ENCODE peak calls at places on chromosomes 2 and 18, in four cellular contexts. U is pancreas; J is AG04449; H is CD8-positive, alpha-beta T cell. T is an unnamed sample.

GRCh38 chr2:85936421-85937068 is 47.8 kb upstream of the ST3GAL5 start:
- DNase-seq in H (no peak), U (no peak), J (no peak), T (no peak)

GRCh38 chr2:158907926-158908462 is 60.4 kb upstream of the TANC1 start:
- DNase-seq in U (no peak), H (no peak), J (no peak), T (no peak)

GRCh38 chr2:68251855-68252406 is 401 bp downstream of the PPP3R1 start:
- DNase-seq in H (peak), J (no peak), U (peak), T (no peak)

GRCh38 chr2:217216316-217216715 is 356.5 kb upstream of the TNP1 start:
- DNase-seq in J (no peak), U (no peak), H (no peak), T (no peak)

GRCh38 chr2:56240210-56240609 is 56.4 kb downstream of the CCDC85A start:
- DNase-seq in H (no peak), J (no peak), U (no peak), T (no peak)

GRCh38 chr2:239727776-239728600 is 297.2 kb downstream of the NDUFA10 start:
- DNase-seq in H (no peak), J (no peak), U (no peak), T (no peak)

GRCh38 chr18:54117853-54118773 is 106.4 kb downstream of the MBD2 start:
- DNase-seq in J (no peak), U (peak), H (no peak), T (no peak)

GRCh38 chr2:98013407-98014042 is 17.8 kb upstream of the TMEM131 start:
- DNase-seq in J (no peak), H (no peak), U (no peak), T (no peak)

GRCh38 chr2:238657132-238658053 is 190.5 kb upstream of the TWIST2 start:
- DNase-seq in H (no peak), U (no peak), J (no peak), T (no peak)

GRCh38 chr2:178756843-178757242 is 50.4 kb downstream of the TTN start:
- DNase-seq in U (no peak), H (no peak), J (no peak), T (no peak)

GRCh38 chr2:180622122-180622918 is 358.1 kb upstream of the UBE2E3 start:
- DNase-seq in U (no peak), J (no peak), H (no peak), T (peak)

GRCh38 chr18:46470714-46471113 is 186.3 kb downstream of the LOXHD1 start:
- DNase-seq in H (no peak), U (no peak), J (no peak), T (no peak)

GRCh38 chr2:6412533-6413085 is 453.1 kb downstream of the CMPK2 start:
- DNase-seq in J (no peak), U (no peak), H (no peak), T (no peak)

GRCh38 chr2:233456111-233456510 is 101.8 kb downstream of the DGKD start:
- DNase-seq in H (no peak), J (no peak), U (no peak), T (no peak)

GRCh38 chr2:69980408-69980807 is 19.0 kb upstream of the ASPRV1 start:
- DNase-seq in H (no peak), U (no peak), J (no peak), T (peak)

GRCh38 chr2:27033253-27033852 is 588 bp downstream of the TMEM214 start:
- DNase-seq in J (no peak), U (no peak), H (no peak), T (no peak)

GRCh38 chr18:21664069-21664468 is 40.5 kb downstream of the ABHD3 start:
- DNase-seq in U (no peak), H (no peak), J (no peak), T (peak)

GRCh38 chr2:188629890-188630483 is 338.3 kb downstream of the GULP1 start:
- DNase-seq in H (no peak), J (no peak), U (no peak), T (no peak)

GRCh38 chr2:134927195-134927594 is 8.6 kb downstream of the CCNT2 start:
- DNase-seq in J (no peak), H (no peak), U (no peak), T (no peak)

GRCh38 chr2:37711831-37712230 is 40.4 kb upstream of the CDC42EP3 start:
- DNase-seq in J (peak), U (no peak), H (no peak), T (no peak)

GRCh38 chr2:234958746-234959395 is 7.1 kb downstream of the SH3BP4 start:
- DNase-seq in H (no peak), J (no peak), U (no peak), T (no peak)

GRCh38 chr18:57057890-57058289 is 89.0 kb upstream of the BOD1L2 start:
- DNase-seq in J (no peak), H (no peak), U (no peak), T (no peak)

GRCh38 chr2:105655244-105655643 is 89.5 kb upstream of the NCK2 start:
- DNase-seq in U (no peak), J (no peak), H (no peak), T (no peak)

GRCh38 chr2:72109904-72110303 is 37.8 kb downstream of the CYP26B1 start:
- DNase-seq in U (no peak), J (no peak), H (no peak), T (no peak)

GRCh38 chr18:53416985-53417384 is 807.5 kb downstream of the MBD2 start:
- DNase-seq in J (peak), H (no peak), U (no peak), T (no peak)

GRCh38 chr2:29309090-29310054 is 194.2 kb downstream of the CLIP4 start:
- DNase-seq in U (peak), H (no peak), J (no peak), T (peak)

GRCh38 chr2:27737676-27738348 is 33.7 kb upstream of the MRPL33 start:
- DNase-seq in J (peak), U (no peak), H (no peak), T (no peak)

GRCh38 chr2:216059233-216059834 is 22.3 kb downstream of the PECR start:
- DNase-seq in H (no peak), J (no peak), U (no peak), T (no peak)
- TF ChIP-seq CTCF in H (peak), J (no peak), U (no peak), T (no peak)

GRCh38 chr18:22913861-22914260 is 19.3 kb upstream of the RBBP8 start:
- DNase-seq in U (peak), H (no peak), J (no peak), T (peak)
- H3K4me3 ChIP-seq in U (peak), H (no peak), J (no peak), T (no peak)

DNA sequence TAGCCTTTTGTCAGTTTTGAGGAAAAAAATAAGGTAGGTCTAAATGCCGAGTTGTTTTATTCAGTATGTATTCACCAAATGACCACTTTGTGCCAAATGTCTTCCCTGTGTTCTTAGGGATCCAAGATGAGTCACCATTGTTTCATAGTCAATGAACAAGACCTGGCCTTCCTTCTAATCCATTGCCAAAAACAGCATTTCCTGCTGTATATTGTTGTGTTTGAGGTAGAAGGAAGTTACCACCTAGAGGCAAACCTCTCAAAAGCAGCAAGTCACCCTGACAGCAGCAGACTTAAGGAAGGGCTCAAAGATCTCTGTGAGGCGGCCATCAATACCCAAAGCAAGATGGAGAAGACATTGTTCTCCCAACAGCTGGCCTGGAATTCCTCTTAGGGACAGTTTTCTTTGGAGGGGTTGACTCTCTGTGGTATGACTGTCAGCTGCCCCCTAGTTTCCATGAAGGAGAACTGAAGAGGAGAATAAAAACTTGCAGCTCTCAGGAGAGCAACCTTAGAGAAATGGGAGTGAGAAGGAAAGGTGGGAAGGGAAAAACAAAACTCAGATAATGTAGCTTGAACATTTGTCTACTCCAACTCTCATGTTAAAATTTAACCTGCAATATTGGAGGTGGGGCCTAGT is 328.3 kb downstream of the LRATD1 start:
- DNase-seq in H (no peak), J (no peak), U (no peak), T (no peak)
- TF ChIP-seq CTCF in H (no peak), J (no peak), U (no peak), T (no peak)

GRCh38 chr2:96138146-96139145 is at the start of gene ASTL:
- DNase-seq in H (peak), J (no peak), U (peak), T (peak)
- H3K4me3 ChIP-seq in H (no peak), J (no peak), U (peak), T (peak)

GRCh38 chr2:168740788-168741187 is 61.6 kb upstream of the NOSTRIN start:
- DNase-seq in J (no peak), U (no peak), H (no peak), T (no peak)
- TF ChIP-seq CTCF in J (no peak), U (no peak), H (no peak), T (no peak)

GRCh38 chr2:200185575-200186103 is 120.9 kb upstream of the SPATS2L start:
- DNase-seq in J (no peak), U (no peak), H (no peak), T (no peak)

GRCh38 chr2:200188851-200189250 is 117.6 kb upstream of the SPATS2L start:
- DNase-seq in H (no peak), U (no peak), J (no peak), T (no peak)

GRCh38 chr2:200181732-200182131 is 124.8 kb upstream of the SPATS2L start:
- DNase-seq in U (no peak), H (no peak), J (no peak), T (no peak)

GRCh38 chr2:200180943-200181342 is 125.5 kb upstream of the SPATS2L start:
- DNase-seq in J (no peak), H (no peak), U (no peak), T (no peak)

DNA sequence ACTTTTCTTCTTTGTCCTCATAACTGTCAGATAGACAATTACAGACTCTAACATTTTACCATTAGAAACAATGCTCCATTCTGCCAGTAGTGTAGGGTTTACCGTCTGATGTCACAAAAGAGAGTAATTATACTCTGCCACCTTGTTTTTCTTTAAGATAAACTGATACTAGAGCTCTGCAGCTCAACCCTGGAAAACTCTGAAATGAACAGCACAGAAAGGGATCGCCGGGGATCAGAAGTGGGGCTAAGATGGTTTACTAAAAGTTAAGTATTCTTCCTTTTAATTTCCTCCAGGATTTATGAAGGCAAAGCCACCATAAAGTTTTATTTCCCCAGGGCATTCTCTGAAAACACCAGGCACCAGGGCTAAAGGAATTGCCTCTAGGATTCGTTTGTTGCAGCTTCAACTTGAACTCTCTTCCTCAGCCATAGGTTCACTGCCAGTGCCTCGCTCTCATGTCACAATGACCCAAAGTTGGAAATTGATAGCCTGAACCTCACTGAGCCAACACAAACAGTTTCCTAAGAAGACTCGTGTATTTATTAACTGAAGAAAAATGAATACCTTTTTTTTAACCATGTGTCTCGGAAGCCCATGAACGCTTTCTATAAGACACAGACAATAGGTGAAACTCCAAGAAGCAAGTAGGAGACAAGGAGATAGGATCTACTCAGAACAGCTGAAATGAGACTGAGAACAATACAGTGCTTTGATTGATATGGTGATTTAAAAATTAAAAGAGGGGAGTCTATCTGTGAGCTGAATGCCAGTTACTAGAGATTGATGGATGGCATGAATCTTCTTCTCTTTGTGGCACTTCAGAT is 121.5 kb upstream of the SPATS2L start:
- DNase-seq in H (no peak), U (no peak), J (no peak), T (no peak)
- H3K4me3 ChIP-seq in H (no peak), U (peak), J (no peak), T (no peak)

DNA sequence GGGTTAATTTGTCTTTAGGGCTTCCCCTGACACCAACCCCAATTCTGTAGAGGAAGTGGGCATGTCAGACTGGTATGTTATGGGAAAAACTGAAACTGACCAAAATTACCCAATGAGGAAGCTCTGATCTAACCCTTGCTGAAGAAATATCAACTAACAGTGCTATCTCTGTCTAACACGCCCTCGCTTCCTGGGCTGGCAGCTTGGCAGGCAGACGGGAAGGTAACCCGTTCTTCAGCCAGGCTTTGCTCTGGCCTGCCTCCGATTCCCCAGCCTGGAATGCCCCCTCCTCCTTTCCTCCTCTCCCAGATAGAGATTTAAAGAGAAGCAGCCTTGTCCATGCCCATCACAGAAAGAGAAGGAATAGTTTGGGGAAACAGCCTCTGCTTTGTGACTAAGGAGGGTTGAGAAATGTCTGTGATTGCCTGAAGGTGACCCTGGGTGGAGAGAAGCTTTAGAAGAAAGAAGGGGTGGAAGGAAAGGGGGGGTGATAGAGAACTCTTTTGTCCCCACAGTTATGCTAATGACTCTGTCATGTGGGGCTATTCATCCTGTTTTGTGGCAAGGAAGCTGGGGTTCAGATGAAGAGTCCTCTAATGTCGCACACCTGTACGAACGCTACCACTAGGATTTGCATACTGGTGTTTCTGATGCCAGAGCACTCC is 15.4 kb downstream of the HK2 start:
- DNase-seq in J (no peak), U (no peak), H (no peak), T (no peak)
- TF ChIP-seq CTCF in J (no peak), U (no peak), H (no peak), T (no peak)

GRCh38 chr2:150480241-150480640 is 7.2 kb downstream of the RND3 start:
- DNase-seq in J (no peak), U (no peak), H (no peak), T (no peak)
- H3K4me3 ChIP-seq in J (peak), U (no peak), H (no peak), T (no peak)

T was measured in LNCaP clone FGC.